ENCODE peak calls at places on chromosomes 11 and 22, in six cellular contexts. A, O, X, B, K and V are unnamed samples.

GRCh38 chr11:101436511-101437142 is 147.2 kb downstream of the TRPC6 start:
- DNase-seq in O (peak; percentile 67), B (peak; percentile 53), X (no peak), K (no peak), A (peak; percentile 76), V (peak; percentile 25)

GRCh38 chr22:25637032-25637431 is 72.6 kb downstream of the GRK3 start:
- DNase-seq in A (no peak), O (no peak), X (no peak), B (no peak), K (no peak), V (no peak)

GRCh38 chr11:45410391-45411215 is 124.5 kb upstream of the SYT13 start:
- DNase-seq in K (no peak), B (no peak), X (no peak), O (no peak), A (peak; percentile 51), V (no peak)

GRCh38 chr11:44630511-44631210 is 65.2 kb downstream of the CD82 start:
- DNase-seq in A (no peak), K (no peak), O (no peak), B (no peak), X (no peak), V (peak; percentile 7)

GRCh38 chr11:12526789-12527188 is 147.4 kb upstream of the TEAD1 start:
- DNase-seq in K (no peak), B (no peak), X (no peak), A (no peak), O (peak; percentile 65), V (no peak)

GRCh38 chr22:33005476-33005875 is 52.7 kb downstream of the SYN3 start:
- DNase-seq in K (no peak), B (no peak), X (no peak), O (no peak), A (no peak), V (no peak)

GRCh38 chr11:78946945-78947914 is 372.6 kb upstream of the NARS2 start:
- DNase-seq in A (no peak), X (no peak), K (no peak), B (no peak), O (no peak), V (no peak)

GRCh38 chr11:118592616-118593367 is 14.6 kb upstream of the PHLDB1 start:
- DNase-seq in X (no peak), K (no peak), O (no peak), B (no peak), A (no peak), V (no peak)

GRCh38 chr11:72041364-72042058 is 38.8 kb downstream of the NUMA1 start:
- DNase-seq in B (peak; percentile 33), X (peak; percentile 88), A (peak; percentile 92), O (peak; percentile 67), K (peak; percentile 79), V (peak; percentile 45)

GRCh38 chr22:38824587-38824986 is 19.2 kb downstream of the NPTXR start:
- DNase-seq in B (peak; percentile 78), A (peak; percentile 94), K (no peak), O (peak; percentile 80), X (no peak), V (peak; percentile 78)

GRCh38 chr11:72836111-72836510 is 21.9 kb downstream of the ATG16L2 start:
- DNase-seq in O (peak; percentile 55), B (no peak), X (peak; percentile 88), A (no peak), K (no peak), V (no peak)

GRCh38 chr11:93031386-93031785 is 61.9 kb downstream of the MTNR1B start:
- DNase-seq in B (no peak), O (peak; percentile 56), K (no peak), A (peak; percentile 19), X (no peak), V (no peak)

GRCh38 chr11:104799251-104799650 is 99.0 kb downstream of the CASP12 start:
- DNase-seq in O (no peak), A (no peak), K (no peak), B (peak; percentile 75), X (no peak), V (no peak)

GRCh38 chr11:37657645-37658044 is 1059.6 kb upstream of the RAG2 start:
- DNase-seq in O (peak; percentile 65), A (no peak), X (no peak), B (peak; percentile 29), K (no peak), V (no peak)
- TF ChIP-seq CTCF in O (peak; percentile 61), A (peak; percentile 45), X (no peak), B (peak; percentile 38), K (no peak), V (no peak)

GRCh38 chr11:8049084-8049483 is 31.9 kb upstream of the TUB start:
- DNase-seq in A (no peak), O (no peak), B (no peak), X (no peak), K (no peak), V (no peak)

GRCh38 chr11:8041576-8041975 is 39.4 kb upstream of the TUB start:
- DNase-seq in O (no peak), A (no peak), K (no peak), X (no peak), B (no peak), V (no peak)

GRCh38 chr11:8045839-8046238 is 35.2 kb upstream of the TUB start:
- DNase-seq in X (no peak), K (no peak), B (no peak), A (no peak), O (no peak), V (no peak)

GRCh38 chr11:8043756-8044155 is 37.3 kb upstream of the TUB start:
- DNase-seq in X (no peak), A (no peak), O (no peak), K (no peak), B (no peak), V (no peak)

DNA sequence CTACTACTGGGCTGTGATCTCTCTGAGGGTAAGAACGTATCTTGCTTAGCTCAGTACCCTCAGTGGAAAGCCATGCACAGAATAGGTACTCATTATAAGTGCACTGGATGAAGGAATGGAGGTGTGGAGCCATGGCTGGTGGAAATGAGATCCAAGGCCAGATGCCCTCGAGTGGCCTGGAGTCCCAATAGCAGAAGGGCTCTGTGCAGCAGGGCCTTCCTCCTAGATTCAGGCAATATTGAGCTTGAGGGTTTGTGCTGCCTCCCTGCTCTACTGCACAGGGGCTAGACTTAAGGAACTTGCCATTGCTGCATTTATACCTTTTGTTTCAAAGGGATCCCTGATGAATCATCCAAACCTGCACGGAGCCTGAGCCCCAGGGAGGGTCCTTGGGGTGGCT is 33.6 kb upstream of the TUB start:
- DNase-seq in K (no peak), A (no peak), B (no peak), X (no peak), O (no peak), V (no peak)
- TF ChIP-seq CTCF in K (no peak), A (no peak), B (no peak), X (no peak), O (no peak), V (no peak)

DNA sequence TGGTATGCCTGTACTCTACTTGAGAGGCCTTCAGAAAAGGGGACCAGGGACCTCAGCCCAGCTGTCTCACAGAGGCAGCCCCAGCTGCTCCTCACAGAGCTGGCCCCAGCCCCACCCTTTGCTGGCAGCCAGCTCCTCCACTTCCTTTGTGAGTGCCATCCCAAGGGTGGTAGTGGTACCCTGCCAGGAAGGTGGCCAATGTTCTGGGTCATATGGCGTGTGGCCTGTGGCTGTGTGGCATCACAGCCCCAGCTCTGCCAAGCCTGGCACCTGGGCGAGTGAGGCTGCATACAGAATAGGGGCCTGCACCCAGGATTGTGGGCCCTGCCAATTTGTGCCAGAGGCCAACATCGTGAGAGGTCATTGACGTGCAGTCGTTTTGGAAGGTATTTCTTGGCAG is 10.7 kb downstream of the TUB start:
- DNase-seq in O (no peak), X (no peak), B (no peak), K (no peak), A (no peak), V (no peak)
- TF ChIP-seq CTCF in O (no peak), X (no peak), B (no peak), K (no peak), A (no peak), V (no peak)

GRCh38 chr11:17738350-17739207 is 4.0 kb downstream of the KCNC1 start:
- DNase-seq in A (peak; percentile 81), B (no peak), O (no peak), K (no peak), X (no peak), V (no peak)

GRCh38 chr11:17736921-17737817 is 2.6 kb downstream of the KCNC1 start:
- DNase-seq in X (no peak), A (no peak), O (no peak), B (no peak), K (no peak), V (no peak)

GRCh38 chr11:17734418-17734911 is at the start of gene KCNC1:
- DNase-seq in K (peak; percentile 59), O (peak; percentile 13), X (no peak), A (peak; percentile 90), B (no peak), V (no peak)

GRCh38 chr11:17734986-17735822 is 623 bp downstream of the KCNC1 start:
- DNase-seq in O (peak; percentile 49), X (peak; percentile 84), A (peak; percentile 94), B (peak; percentile 72), K (no peak), V (peak; percentile 84)

DNA sequence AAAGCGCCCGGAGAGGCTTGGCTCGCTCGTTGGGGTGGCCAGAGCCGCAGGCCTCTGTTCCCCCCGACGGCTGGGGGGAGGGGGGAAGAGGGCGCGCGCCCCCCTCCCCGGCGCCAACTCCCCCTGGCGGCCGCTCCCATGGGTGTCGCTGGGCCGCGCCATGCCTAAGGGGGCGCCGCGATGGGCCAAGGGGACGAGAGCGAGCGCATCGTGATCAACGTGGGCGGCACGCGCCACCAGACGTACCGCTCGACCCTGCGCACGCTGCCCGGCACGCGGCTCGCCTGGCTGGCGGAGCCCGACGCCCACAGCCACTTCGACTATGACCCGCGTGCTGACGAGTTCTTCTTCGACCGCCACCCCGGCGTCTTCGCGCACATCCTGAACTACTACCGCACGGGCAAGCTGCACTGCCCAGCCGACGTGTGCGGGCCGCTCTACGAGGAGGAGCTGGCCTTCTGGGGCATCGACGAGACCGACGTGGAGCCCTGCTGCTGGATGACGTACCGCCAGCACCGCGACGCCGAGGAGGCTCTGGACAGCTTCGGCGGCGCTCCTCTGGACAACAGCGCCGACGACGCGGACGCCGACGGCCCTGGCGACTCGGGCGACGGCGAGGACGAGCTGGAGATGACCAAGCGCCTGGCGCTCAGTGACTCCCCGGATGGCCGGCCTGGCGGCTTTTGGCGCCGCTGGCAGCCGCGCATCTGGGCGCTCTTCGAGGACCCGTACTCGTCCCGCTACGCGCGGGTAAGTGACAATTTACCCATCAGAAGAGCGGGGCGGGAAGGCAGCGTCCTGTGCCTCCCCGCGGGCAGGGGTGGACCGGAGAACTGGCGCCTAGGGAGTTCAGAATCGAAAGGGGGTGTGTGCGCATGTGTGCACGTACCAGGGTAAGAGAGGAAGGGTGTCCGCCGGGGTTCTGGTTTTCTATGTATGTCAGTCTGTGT is 1.5 kb downstream of the KCNC1 start:
- DNase-seq in B (no peak), X (no peak), A (peak; percentile 63), K (peak; percentile 63), O (no peak), V (no peak)
- TF ChIP-seq CTCF in B (no peak), X (no peak), A (peak; percentile 64), K (peak; percentile 38), O (peak; percentile 1), V (no peak)